ENCODE peak calls at places on chromosomes 12 and 14, in seven cellular contexts. H, V, W, U, M, N and K are unnamed samples. For H3K4me1, the result is how much of the 10 kb centered on the place peaks cover.

GRCh38 chr14:60650382-60650961 is 1.2 kb upstream of the SIX1 start:
- DNase-seq in H (no peak), V (no peak), W (no peak), U (no peak), M (peak), N (no peak), K (no peak)

GRCh38 chr12:96500686-96501085 is 11.3 kb downstream of the CFAP54 start:
- DNase-seq in H (no peak), V (no peak), W (no peak), U (no peak), M (peak), N (no peak), K (no peak)

GRCh38 chr12:115035536-115036107 is 351.6 kb upstream of the TBX3 start:
- DNase-seq in H (no peak), V (no peak), W (no peak), U (no peak), M (no peak), N (no peak), K (no peak)

GRCh38 chr14:92217956-92218355 is 96.2 kb downstream of the CPSF2 start:
- DNase-seq in H (no peak), V (no peak), W (no peak), U (no peak), M (peak), N (no peak), K (no peak)

GRCh38 chr12:9039397-9039977 is 50.1 kb downstream of the KLRG1 start:
- DNase-seq in H (no peak), V (no peak), W (no peak), U (no peak), M (peak), N (no peak), K (no peak)

GRCh38 chr14:60862283-60862682 is 118.6 kb downstream of the TRMT5 start:
- DNase-seq in H (no peak), V (no peak), W (peak), U (peak), M (no peak), N (no peak), K (no peak)

GRCh38 chr12:123062682-123063426 is 82.4 kb downstream of the ARL6IP4 start:
- DNase-seq in H (no peak), V (peak), W (peak), U (peak), M (peak), N (peak), K (no peak)

GRCh38 chr14:105301103-105301914 is 508 bp upstream of the BRF1 start:
- DNase-seq in H (peak), V (peak), W (peak), U (peak), M (peak), N (peak), K (peak)

GRCh38 chr12:114238808-114239207 is 167.1 kb downstream of the TBX5 start:
- DNase-seq in H (no peak), V (no peak), W (peak), U (no peak), M (peak), N (no peak), K (no peak)

GRCh38 chr12:132622437-132623071 is 4.0 kb downstream of the P2RX2 start:
- DNase-seq in H (no peak), V (no peak), W (peak), U (no peak), M (peak), N (no peak), K (no peak)

GRCh38 chr12:106132175-106133135 is 6.3 kb downstream of the NUAK1 start:
- DNase-seq in H (no peak), V (no peak), W (no peak), U (no peak), M (no peak), N (no peak), K (no peak)

GRCh38 chr12:42473561-42473960 is 116.0 kb downstream of the PRICKLE1 start:
- DNase-seq in H (no peak), V (no peak), W (no peak), U (no peak), M (no peak), N (no peak), K (no peak)

GRCh38 chr14:104558231-104559042 is 21.1 kb upstream of the C14orf180 start:
- DNase-seq in H (peak), V (peak), W (no peak), U (no peak), M (no peak), N (peak), K (no peak)

GRCh38 chr12:106851306-106851705 is 76.8 kb downstream of the RIC8B start:
- DNase-seq in H (no peak), V (no peak), W (no peak), U (no peak), M (no peak), N (no peak), K (no peak)

GRCh38 chr14:85358136-85358785 is 171.7 kb upstream of the FLRT2 start:
- DNase-seq in H (no peak), V (no peak), W (no peak), U (no peak), M (no peak), N (no peak), K (no peak)
- H3K4me1 ChIP-seq in H (under half), V (under half), W (under half), U (under half), M (under half), N (under half), K (under half)

GRCh38 chr12:11716794-11717532 is 67.5 kb downstream of the ETV6 start:
- DNase-seq in H (no peak), V (no peak), W (no peak), U (no peak), M (peak), N (no peak), K (no peak)
- H3K27ac ChIP-seq in H (peak), V (peak), W (no peak), U (no peak), M (peak), N (no peak), K (no peak)

GRCh38 chr14:89614009-89614691 is 197.1 kb upstream of the FOXN3 start:
- DNase-seq in H (no peak), V (no peak), W (no peak), U (no peak), M (no peak), N (no peak), K (no peak)
- H3K4me1 ChIP-seq in H (under half), V (under half), W (half or more), U (under half), M (under half), N (under half), K (half or more)

DNA sequence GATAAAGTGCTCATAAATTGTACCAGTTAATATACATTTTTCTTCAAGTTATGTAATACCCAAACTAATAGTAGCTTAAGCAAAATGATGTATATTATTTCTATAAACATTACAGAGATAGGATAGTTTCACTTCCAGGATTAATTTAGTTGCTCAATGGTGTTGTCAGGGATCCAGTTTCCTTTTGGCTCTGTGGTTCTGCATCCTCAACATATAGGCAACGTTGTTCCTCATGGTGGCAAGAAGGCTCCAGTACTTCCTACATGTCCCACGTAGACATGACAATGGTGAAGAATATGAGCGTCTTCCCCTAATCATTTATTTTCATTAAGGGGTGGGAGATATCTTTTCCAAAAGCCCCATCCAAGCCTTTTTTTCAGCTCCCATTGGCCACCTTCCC is 60.7 kb upstream of the DCD start:
- DNase-seq in H (no peak), V (no peak), W (no peak), U (no peak), M (no peak), N (no peak), K (no peak)
- H3K27ac ChIP-seq in H (no peak), V (no peak), W (no peak), U (no peak), M (no peak), N (no peak), K (no peak)

DNA sequence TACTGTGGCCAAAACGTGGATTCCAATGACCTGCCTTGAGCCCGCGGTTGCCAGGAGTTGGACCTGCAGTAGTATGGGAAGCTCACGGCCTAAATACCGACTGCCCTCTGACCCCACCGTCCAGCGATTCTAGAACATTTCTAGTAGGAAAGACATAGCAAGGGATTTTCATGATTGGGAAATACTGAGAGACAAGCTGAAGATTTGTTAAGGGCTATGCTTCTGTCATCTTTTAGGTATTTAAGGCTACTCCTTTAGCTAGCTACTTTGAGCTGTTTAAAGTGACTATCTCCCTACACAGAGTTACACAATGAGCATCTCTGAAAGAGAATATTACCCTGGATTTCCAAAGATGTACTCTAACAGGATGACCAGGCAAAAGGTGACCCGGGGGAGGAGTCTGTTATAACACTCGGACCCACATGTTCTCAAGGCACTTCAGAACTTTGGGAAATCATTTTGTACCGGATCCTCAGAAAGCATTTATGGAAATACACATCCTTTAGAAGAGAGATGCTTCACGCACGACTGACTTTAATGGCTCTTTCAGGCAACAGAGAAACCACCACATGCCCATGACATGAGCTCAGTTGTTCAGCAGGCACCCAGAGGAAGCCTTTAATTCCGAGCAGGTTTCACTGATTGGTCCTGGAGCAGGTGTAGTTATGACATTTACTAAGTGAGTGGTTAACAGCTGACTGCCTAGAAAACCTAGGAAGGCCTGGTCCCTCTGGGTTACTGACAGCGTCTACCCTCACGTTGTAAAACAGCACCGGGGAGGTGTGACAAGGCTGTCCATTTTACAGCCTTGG is 4.2 kb downstream of the BAG5 start:
- DNase-seq in H (no peak), V (no peak), W (no peak), U (no peak), M (peak), N (peak), K (no peak)
- H3K4me1 ChIP-seq in H (under half), V (under half), W (half or more), U (under half), M (under half), N (half or more), K (under half)

DNA sequence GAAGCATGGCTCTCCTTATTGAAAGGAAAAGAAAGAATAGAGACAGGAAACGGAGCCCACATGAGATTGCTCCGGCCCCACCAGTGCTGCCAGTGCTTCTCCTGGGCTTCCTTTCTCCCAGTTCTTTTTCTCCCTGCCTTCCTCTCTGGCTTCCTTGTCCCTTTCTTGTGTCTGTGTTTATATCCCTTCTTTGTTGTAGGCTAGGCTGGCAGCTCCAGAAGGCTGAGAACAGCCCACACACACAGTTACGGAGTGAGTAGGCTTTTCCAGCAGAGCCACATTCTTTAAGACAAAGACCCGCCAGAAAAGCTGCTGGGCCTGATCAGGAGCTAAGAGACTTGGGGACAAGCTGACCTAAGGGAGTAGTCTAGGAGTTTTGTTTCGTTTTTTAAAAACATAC is 13.0 kb downstream of the CIPC start:
- DNase-seq in H (no peak), V (peak), W (no peak), U (peak), M (peak), N (no peak), K (no peak)
- H3K27ac ChIP-seq in H (peak), V (peak), W (peak), U (peak), M (peak), N (peak), K (no peak)

GRCh38 chr14:55451950-55452349 is 11.5 kb upstream of the TBPL2 start:
- DNase-seq in H (no peak), V (no peak), W (no peak), U (no peak), M (no peak), N (no peak), K (no peak)
- H3K4me1 ChIP-seq in H (under half), V (under half), W (under half), U (under half), M (under half), N (under half), K (under half)

DNA sequence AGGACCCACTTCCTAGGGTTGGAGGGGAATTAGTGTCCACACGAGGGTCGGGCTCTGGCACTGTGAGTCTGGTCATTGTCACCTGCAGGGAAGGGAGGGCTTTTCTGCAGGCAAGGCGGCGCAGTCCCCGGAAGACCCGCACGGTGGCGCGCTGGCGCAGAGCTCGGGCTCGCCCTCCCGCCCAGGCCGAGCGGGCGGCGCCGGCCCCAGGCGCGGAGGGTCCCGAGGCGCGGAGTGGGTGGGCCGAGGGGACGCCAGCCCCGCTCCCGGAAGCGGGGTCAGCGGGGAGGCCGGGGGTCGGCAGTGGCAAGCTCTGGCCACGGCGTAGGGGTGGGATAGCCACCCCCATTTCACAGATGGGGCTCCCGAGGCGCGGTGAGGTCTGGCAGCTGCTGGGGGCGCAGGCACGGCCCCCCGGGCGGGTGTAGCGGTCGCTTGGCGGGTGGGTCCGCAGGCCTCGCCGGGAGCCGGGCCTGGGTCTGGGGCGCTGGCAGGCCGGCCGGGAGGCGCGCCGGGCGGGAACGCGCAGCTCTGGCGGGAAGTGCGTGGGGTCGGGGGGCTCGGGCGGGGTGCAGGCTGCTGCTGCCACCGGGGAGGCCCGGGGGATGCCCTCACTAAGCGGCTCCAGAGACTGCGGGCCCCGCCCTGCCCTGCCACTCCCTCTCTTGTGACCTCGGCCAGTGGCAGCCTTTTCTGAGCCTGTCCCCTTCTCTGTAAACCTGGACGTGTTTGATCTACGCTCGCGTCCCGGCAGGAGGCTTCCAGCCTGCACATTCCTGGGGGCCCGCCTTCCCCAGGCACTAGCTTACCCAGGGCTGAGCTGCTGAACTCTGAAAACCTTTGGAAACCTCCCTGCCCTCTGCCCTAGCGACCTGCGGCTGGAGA is 46.1 kb downstream of the CYP46A1 start:
- DNase-seq in H (peak), V (peak), W (peak), U (peak), M (peak), N (peak), K (peak)
- H3K27ac ChIP-seq in H (no peak), V (no peak), W (peak), U (peak), M (no peak), N (peak), K (no peak)

GRCh38 chr12:51636581-51636980 is 45.5 kb downstream of the SCN8A start:
- DNase-seq in H (no peak), V (no peak), W (no peak), U (no peak), M (peak), N (no peak), K (no peak)
- H3K4me1 ChIP-seq in H (under half), V (under half), W (under half), U (under half), M (under half), N (under half), K (under half)